ENCODE peak calls at places on chromosome 1, in seven cellular contexts. S is activated naive CD4-positive, alpha-beta T cell treated with anti-CD3 and anti-CD28 coated beads for 36 hours; U is astrocyte of the spinal cord; C is Calu3; A is GM20000; M is PC-9; D is pancreas. B is an unnamed sample.

GRCh38 chr1:2334883-2335534 is 56.3 kb downstream of the MORN1 start:
- DNase-seq in S (no peak), M (peak), C (no peak), D (no peak), U (no peak), A (no peak), B (no peak)

GRCh38 chr1:202113690-202114300 is 8.9 kb upstream of the GPR37L1 start:
- DNase-seq in U (no peak), M (no peak), C (no peak), D (no peak), A (peak), S (no peak), B (no peak)

GRCh38 chr1:230303822-230304221 is 122.3 kb downstream of the PGBD5 start:
- DNase-seq in U (no peak), S (no peak), C (no peak), A (no peak), D (no peak), M (no peak), B (no peak)

GRCh38 chr1:22131875-22132486 is 10.9 kb downstream of the WNT4 start:
- DNase-seq in A (peak), S (peak), M (peak), U (no peak), D (peak), C (peak), B (no peak)

GRCh38 chr1:70462611-70463010 is 51.5 kb downstream of the CTH start:
- DNase-seq in A (no peak), D (no peak), S (no peak), C (no peak), M (no peak), U (no peak), B (no peak)

GRCh38 chr1:114155756-114156155 is 2.1 kb upstream of the SYT6 start:
- DNase-seq in M (no peak), S (no peak), C (no peak), D (no peak), U (no peak), A (no peak), B (no peak)

GRCh38 chr1:33036051-33036525 is 595 bp downstream of the AK2 start:
- DNase-seq in C (no peak), A (no peak), M (no peak), S (peak), D (no peak), U (no peak), B (no peak)

GRCh38 chr1:63674865-63675815 is 81.9 kb downstream of the PGM1 start:
- DNase-seq in M (no peak), D (peak), U (peak), S (no peak), C (peak), A (no peak), B (no peak)

GRCh38 chr1:159008744-159009188 is 941 bp upstream of the IFI16 start:
- DNase-seq in D (no peak), U (peak), M (no peak), S (peak), C (no peak), A (peak), B (no peak)

GRCh38 chr1:9413877-9414213 is 121.2 kb downstream of the SPSB1 start:
- DNase-seq in D (no peak), A (no peak), M (no peak), U (peak), C (no peak), S (no peak), B (peak)

GRCh38 chr1:113141650-113142473 is 68.9 kb downstream of the LRIG2 start:
- DNase-seq in M (peak), A (no peak), U (peak), C (no peak), D (no peak), S (no peak), B (no peak)

GRCh38 chr1:75901371-75901770 is 30.8 kb downstream of the ASB17 start:
- DNase-seq in D (no peak), S (no peak), A (no peak), U (no peak), C (no peak), M (no peak), B (no peak)

GRCh38 chr1:84892657-84893618 is at the start of gene LPAR3:
- DNase-seq in M (no peak), U (no peak), C (peak), S (peak), D (peak), A (no peak), B (no peak)

GRCh38 chr1:86705633-86705985 is 1.2 kb downstream of the SH3GLB1 start:
- DNase-seq in C (no peak), S (no peak), A (no peak), D (no peak), M (no peak), U (no peak), B (no peak)

GRCh38 chr1:150235436-150235851 is 468 bp downstream of the ANP32E start:
- DNase-seq in M (no peak), S (no peak), C (no peak), D (no peak), U (peak), A (peak), B (no peak)

GRCh38 chr1:38685373-38685772 is 174.2 kb downstream of the RRAGC start:
- DNase-seq in S (no peak), D (no peak), A (no peak), U (no peak), C (no peak), M (no peak), B (no peak)

GRCh38 chr1:115413208-115413607 is 75.2 kb upstream of the NGF start:
- DNase-seq in C (no peak), S (no peak), U (no peak), M (no peak), D (no peak), A (no peak), B (no peak)

GRCh38 chr1:197774691-197775281 is 494 bp downstream of the DENND1B start:
- DNase-seq in S (peak), A (peak), D (peak), M (peak), C (peak), U (peak), B (peak)

GRCh38 chr1:202031796-202032195 is 21.4 kb downstream of the ELF3 start:
- DNase-seq in U (no peak), C (no peak), M (no peak), D (no peak), A (no peak), S (no peak), B (no peak)

GRCh38 chr1:47590523-47591225 is 152.8 kb downstream of the FOXD2 start:
- DNase-seq in A (no peak), M (no peak), S (no peak), C (no peak), U (no peak), D (no peak), B (no peak)

GRCh38 chr1:240178366-240178765 is 86.7 kb downstream of the FMN2 start:
- DNase-seq in S (no peak), U (peak), M (no peak), A (no peak), D (no peak), C (no peak), B (no peak)

GRCh38 chr1:86913399-86913895 is 479 bp downstream of the SELENOF start:
- DNase-seq in U (peak), M (peak), A (peak), C (no peak), S (peak), D (no peak), B (no peak)

GRCh38 chr1:202018476-202019234 is 8.3 kb downstream of the ELF3 start:
- DNase-seq in D (peak), M (peak), A (no peak), S (no peak), U (no peak), C (peak), B (peak)

GRCh38 chr1:66682106-66682505 is 70.2 kb upstream of the DYNLT5 start:
- DNase-seq in U (no peak), A (no peak), M (no peak), C (no peak), S (no peak), D (no peak), B (no peak)

GRCh38 chr1:158117854-158118691 is 62.6 kb upstream of the CD1D start:
- DNase-seq in M (peak), S (peak), C (peak), A (peak), D (no peak), U (peak), B (peak)

GRCh38 chr1:206909883-206910318 is 11.8 kb downstream of the FCMR start:
- DNase-seq in D (no peak), S (no peak), U (no peak), C (no peak), M (no peak), A (no peak), B (no peak)

GRCh38 chr1:72438270-72438669 is 155.9 kb upstream of the NEGR1 start:
- DNase-seq in U (peak), D (no peak), S (no peak), A (no peak), C (no peak), M (no peak), B (no peak)

GRCh38 chr1:176696109-176696508 is 233.1 kb downstream of the PAPPA2 start:
- DNase-seq in M (no peak), C (peak), U (peak), S (no peak), A (no peak), D (no peak), B (no peak)

GRCh38 chr1:218743861-218744505 is 398.8 kb downstream of the TGFB2 start:
- DNase-seq in C (peak), M (no peak), A (no peak), D (no peak), U (no peak), S (no peak), B (no peak)

GRCh38 chr1:58982259-58982998 is 198.6 kb upstream of the JUN start:
- DNase-seq in M (no peak), C (no peak), S (no peak), D (peak), A (no peak), U (peak), B (no peak)

GRCh38 chr1:57088689-57089088 is 122.9 kb upstream of the C8B start:
- DNase-seq in U (no peak), S (no peak), M (no peak), A (no peak), D (no peak), C (no peak), B (no peak)

GRCh38 chr1:223825767-223826461 is 19.8 kb downstream of the TP53BP2 start:
- DNase-seq in M (no peak), D (no peak), S (no peak), A (no peak), C (no peak), U (no peak), B (no peak)

GRCh38 chr1:225498539-225499135 is 70.8 kb upstream of the LBR start:
- DNase-seq in C (no peak), A (no peak), M (no peak), S (no peak), D (no peak), U (no peak), B (no peak)

GRCh38 chr1:1024421-1025415 is 4.8 kb downstream of the AGRN start:
- DNase-seq in S (no peak), C (peak), M (peak), D (peak), A (no peak), U (peak), B (peak)

GRCh38 chr1:204480515-204480914 is 14.1 kb downstream of the PIK3C2B start:
- DNase-seq in D (no peak), A (peak), M (no peak), U (no peak), C (no peak), S (peak), B (no peak)

GRCh38 chr1:43883321-43883720 is 50.3 kb upstream of the ARTN start:
- DNase-seq in S (no peak), A (no peak), M (no peak), C (no peak), U (no peak), D (no peak), B (no peak)

GRCh38 chr1:9500756-9501754 is 38.2 kb upstream of the SLC25A33 start:
- DNase-seq in D (no peak), C (no peak), A (no peak), U (no peak), M (no peak), S (no peak), B (no peak)

GRCh38 chr1:38456564-38456876 is 403.1 kb downstream of the RRAGC start:
- DNase-seq in D (no peak), S (no peak), A (no peak), M (no peak), C (no peak), U (no peak), B (no peak)

B was measured in mucosa of gallbladder.